ENCODE peak calls at places on chromosomes 5 and 9, in eight cellular contexts. A is lower leg skin, N is ELR, I is HTR-8/SVneo, P is NCI-H1092 treated with DMSO at 0.1 percent for 48 hours, X is ELF-1, G is putamen, Z is cardiac fibroblast. M is an unnamed sample.
A peak's percentile ranks its signal among the peaks of the same experiment; 100 is the strongest.

GRCh38 chr9:125659954-125660353 is 47.1 kb downstream of the MAPKAP1 start:
- DNase-seq in P (no peak), X (no peak), G (no peak), Z (peak; percentile 66), N (peak; percentile 95), I (no peak), A (no peak), M (peak; percentile 79)

GRCh38 chr5:178545156-178545555 is 45.0 kb downstream of the COL23A1 start:
- DNase-seq in I (no peak), Z (no peak), P (no peak), X (no peak), G (no peak), N (no peak), A (no peak), M (no peak)

GRCh38 chr5:139482050-139482889 is at the start of gene STING1:
- DNase-seq in Z (peak; percentile 99), N (peak; percentile 99), G (peak; percentile 52), X (no peak), I (peak; percentile 91), P (peak; percentile 61), A (peak; percentile 82), M (peak; percentile 98)

GRCh38 chr9:114033397-114034103 is 44.5 kb downstream of the AMBP start:
- DNase-seq in Z (peak; percentile 39), X (peak; percentile 75), G (no peak), A (peak; percentile 8), P (peak; percentile 44), N (peak; percentile 26), I (peak; percentile 18), M (peak; percentile 19)

GRCh38 chr5:41154491-41154890 is 58.8 kb downstream of the C6 start:
- DNase-seq in N (no peak), I (no peak), Z (no peak), P (no peak), G (no peak), A (no peak), X (no peak), M (no peak)

GRCh38 chr5:169183581-169183980 is 117.4 kb downstream of the SLIT3 start:
- DNase-seq in X (no peak), N (no peak), I (no peak), Z (no peak), P (no peak), G (no peak), A (no peak), M (peak; percentile 77)

GRCh38 chr5:157612071-157612476 is 36.5 kb upstream of the ADAM19 start:
- DNase-seq in A (no peak), X (peak; percentile 4), I (peak; percentile 48), N (no peak), Z (no peak), P (peak; percentile 3), G (no peak), M (no peak)

GRCh38 chr5:135246923-135247795 is 151.9 kb downstream of the MACROH2A1 start:
- DNase-seq in A (peak; percentile 12), X (peak; percentile 67), I (peak; percentile 82), Z (peak; percentile 89), N (peak; percentile 99), G (peak; percentile 65), P (no peak), M (peak; percentile 94)

GRCh38 chr9:89588271-89588879 is 16.4 kb upstream of the GADD45G start:
- DNase-seq in Z (no peak), A (no peak), P (no peak), G (no peak), I (no peak), X (no peak), N (no peak), M (no peak)

M was measured in fibroblast of the aortic adventitia.